ENCODE peak calls at places on chromosome 14, in nine cellular contexts. One of them, this sample, is unnamed.

GRCh38 chr14:32472512-32473472 is 143.7 kb downstream of the AKAP6 start:
- DNase-seq in brain microvascular endothelial cell: peak
- DNase-seq in cardiac muscle cell: no peak
- DNase-seq in testis: no peak
- DNase-seq in ascending aorta: no peak
- DNase-seq in CD8-positive, alpha-beta T cell: no peak
- DNase-seq in left lung: no peak
- DNase-seq in esophagus squamous epithelium: no peak
- DNase-seq in AG04450: peak
- DNase-seq in this sample: no peak

GRCh38 chr14:50360851-50361250 is 35.8 kb downstream of the CDKL1 start:
- DNase-seq in ascending aorta: no peak
- DNase-seq in testis: no peak
- DNase-seq in CD8-positive, alpha-beta T cell: no peak
- DNase-seq in AG04450: no peak
- DNase-seq in cardiac muscle cell: no peak
- DNase-seq in brain microvascular endothelial cell: no peak
- DNase-seq in esophagus squamous epithelium: no peak
- DNase-seq in left lung: no peak
- DNase-seq in this sample: no peak

GRCh38 chr14:53793790-53794560 is 162.7 kb downstream of the BMP4 start:
- DNase-seq in CD8-positive, alpha-beta T cell: no peak
- DNase-seq in brain microvascular endothelial cell: no peak
- DNase-seq in AG04450: no peak
- DNase-seq in ascending aorta: no peak
- DNase-seq in testis: no peak
- DNase-seq in esophagus squamous epithelium: no peak
- DNase-seq in cardiac muscle cell: no peak
- DNase-seq in left lung: no peak
- DNase-seq in this sample: no peak

GRCh38 chr14:77965919-77966435 is 166.1 kb downstream of the ADCK1 start:
- DNase-seq in esophagus squamous epithelium: no peak
- DNase-seq in brain microvascular endothelial cell: peak
- DNase-seq in left lung: peak
- DNase-seq in ascending aorta: no peak
- DNase-seq in CD8-positive, alpha-beta T cell: no peak
- DNase-seq in cardiac muscle cell: peak
- DNase-seq in testis: peak
- DNase-seq in AG04450: no peak
- DNase-seq in this sample: peak

GRCh38 chr14:32080001-32080510 is 3.0 kb downstream of the ARHGAP5 start:
- DNase-seq in brain microvascular endothelial cell: no peak
- DNase-seq in left lung: no peak
- DNase-seq in ascending aorta: no peak
- DNase-seq in cardiac muscle cell: no peak
- DNase-seq in CD8-positive, alpha-beta T cell: no peak
- DNase-seq in AG04450: no peak
- DNase-seq in testis: no peak
- DNase-seq in esophagus squamous epithelium: no peak
- DNase-seq in this sample: no peak

GRCh38 chr14:87566986-87567385 is 426.0 kb downstream of the GALC start:
- DNase-seq in ascending aorta: no peak
- DNase-seq in testis: no peak
- DNase-seq in esophagus squamous epithelium: no peak
- DNase-seq in brain microvascular endothelial cell: no peak
- DNase-seq in cardiac muscle cell: no peak
- DNase-seq in CD8-positive, alpha-beta T cell: no peak
- DNase-seq in AG04450: no peak
- DNase-seq in left lung: no peak
- DNase-seq in this sample: no peak

GRCh38 chr14:103698380-103699260 is 16.6 kb downstream of the XRCC3 start:
- DNase-seq in AG04450: no peak
- DNase-seq in esophagus squamous epithelium: no peak
- DNase-seq in ascending aorta: no peak
- DNase-seq in CD8-positive, alpha-beta T cell: no peak
- DNase-seq in testis: no peak
- DNase-seq in left lung: peak
- DNase-seq in brain microvascular endothelial cell: no peak
- DNase-seq in cardiac muscle cell: no peak
- DNase-seq in this sample: peak

GRCh38 chr14:104864267-104865068 is 600 bp upstream of the CEP170B start:
- DNase-seq in CD8-positive, alpha-beta T cell: no peak
- DNase-seq in cardiac muscle cell: peak
- DNase-seq in testis: no peak
- DNase-seq in ascending aorta: no peak
- DNase-seq in esophagus squamous epithelium: no peak
- DNase-seq in left lung: peak
- DNase-seq in AG04450: no peak
- DNase-seq in brain microvascular endothelial cell: no peak
- DNase-seq in this sample: peak

GRCh38 chr14:63203618-63204406 is 431 bp upstream of the RHOJ start:
- DNase-seq in cardiac muscle cell: peak
- DNase-seq in left lung: no peak
- DNase-seq in testis: peak
- DNase-seq in CD8-positive, alpha-beta T cell: no peak
- DNase-seq in AG04450: peak
- DNase-seq in ascending aorta: peak
- DNase-seq in esophagus squamous epithelium: peak
- DNase-seq in brain microvascular endothelial cell: peak
- DNase-seq in this sample: peak

GRCh38 chr14:69643430-69644200 is 32.2 kb downstream of the SUSD6 start:
- DNase-seq in brain microvascular endothelial cell: peak
- DNase-seq in CD8-positive, alpha-beta T cell: no peak
- DNase-seq in esophagus squamous epithelium: no peak
- DNase-seq in ascending aorta: no peak
- DNase-seq in cardiac muscle cell: no peak
- DNase-seq in left lung: no peak
- DNase-seq in AG04450: no peak
- DNase-seq in testis: no peak
- DNase-seq in this sample: peak

GRCh38 chr14:89227490-89227834 is 189.6 kb downstream of the FOXN3 start:
- DNase-seq in AG04450: no peak
- DNase-seq in brain microvascular endothelial cell: no peak
- DNase-seq in cardiac muscle cell: no peak
- DNase-seq in left lung: no peak
- DNase-seq in CD8-positive, alpha-beta T cell: no peak
- DNase-seq in ascending aorta: no peak
- DNase-seq in esophagus squamous epithelium: no peak
- DNase-seq in testis: no peak
- DNase-seq in this sample: no peak

GRCh38 chr14:95690815-95691214 is 4.6 kb downstream of the TCL1B start:
- DNase-seq in AG04450: no peak
- DNase-seq in left lung: no peak
- DNase-seq in CD8-positive, alpha-beta T cell: no peak
- DNase-seq in ascending aorta: no peak
- DNase-seq in brain microvascular endothelial cell: no peak
- DNase-seq in testis: no peak
- DNase-seq in esophagus squamous epithelium: no peak
- DNase-seq in cardiac muscle cell: no peak
- DNase-seq in this sample: no peak

GRCh38 chr14:50383618-50384225 is 13.0 kb downstream of the CDKL1 start:
- DNase-seq in esophagus squamous epithelium: no peak
- DNase-seq in brain microvascular endothelial cell: no peak
- DNase-seq in left lung: no peak
- DNase-seq in ascending aorta: no peak
- DNase-seq in cardiac muscle cell: peak
- DNase-seq in AG04450: no peak
- DNase-seq in CD8-positive, alpha-beta T cell: no peak
- DNase-seq in testis: no peak
- DNase-seq in this sample: no peak

GRCh38 chr14:24458736-24459135 is 16.2 kb upstream of the SDR39U1 start:
- DNase-seq in brain microvascular endothelial cell: no peak
- DNase-seq in testis: no peak
- DNase-seq in ascending aorta: no peak
- DNase-seq in CD8-positive, alpha-beta T cell: no peak
- DNase-seq in cardiac muscle cell: no peak
- DNase-seq in esophagus squamous epithelium: no peak
- DNase-seq in AG04450: no peak
- DNase-seq in left lung: no peak
- DNase-seq in this sample: no peak

GRCh38 chr14:72443991-72444431 is 449.9 kb downstream of the DPF3 start:
- DNase-seq in esophagus squamous epithelium: no peak
- DNase-seq in brain microvascular endothelial cell: no peak
- DNase-seq in AG04450: no peak
- DNase-seq in ascending aorta: no peak
- DNase-seq in CD8-positive, alpha-beta T cell: peak
- DNase-seq in left lung: no peak
- DNase-seq in testis: no peak
- DNase-seq in cardiac muscle cell: no peak
- DNase-seq in this sample: no peak

GRCh38 chr14:36423430-36423829 is 96.6 kb downstream of the NKX2-1 start:
- DNase-seq in esophagus squamous epithelium: no peak
- DNase-seq in AG04450: no peak
- DNase-seq in ascending aorta: no peak
- DNase-seq in testis: no peak
- DNase-seq in left lung: no peak
- DNase-seq in cardiac muscle cell: no peak
- DNase-seq in CD8-positive, alpha-beta T cell: no peak
- DNase-seq in brain microvascular endothelial cell: no peak
- DNase-seq in this sample: no peak

GRCh38 chr14:29521526-29522137 is 406.0 kb downstream of the PRKD1 start:
- DNase-seq in cardiac muscle cell: peak
- DNase-seq in esophagus squamous epithelium: no peak
- DNase-seq in brain microvascular endothelial cell: no peak
- DNase-seq in CD8-positive, alpha-beta T cell: no peak
- DNase-seq in AG04450: no peak
- DNase-seq in ascending aorta: no peak
- DNase-seq in testis: peak
- DNase-seq in left lung: no peak
- DNase-seq in this sample: no peak

GRCh38 chr14:91755560-91755959 is 23.7 kb upstream of the CATSPERB start:
- DNase-seq in AG04450: no peak
- DNase-seq in left lung: no peak
- DNase-seq in esophagus squamous epithelium: no peak
- DNase-seq in CD8-positive, alpha-beta T cell: no peak
- DNase-seq in ascending aorta: no peak
- DNase-seq in brain microvascular endothelial cell: no peak
- DNase-seq in cardiac muscle cell: no peak
- DNase-seq in testis: no peak
- DNase-seq in this sample: no peak

GRCh38 chr14:102323102-102323501 is 3.6 kb downstream of the ZNF839 start:
- DNase-seq in cardiac muscle cell: peak
- DNase-seq in testis: peak
- DNase-seq in ascending aorta: peak
- DNase-seq in CD8-positive, alpha-beta T cell: no peak
- DNase-seq in AG04450: peak
- DNase-seq in esophagus squamous epithelium: no peak
- DNase-seq in brain microvascular endothelial cell: peak
- DNase-seq in left lung: no peak
- DNase-seq in this sample: peak
- TF ChIP-seq CTCF in cardiac muscle cell: peak
- TF ChIP-seq CTCF in testis: peak
- TF ChIP-seq CTCF in ascending aorta: peak
- TF ChIP-seq CTCF in CD8-positive, alpha-beta T cell: no peak
- TF ChIP-seq CTCF in AG04450: peak
- TF ChIP-seq CTCF in esophagus squamous epithelium: peak
- TF ChIP-seq CTCF in brain microvascular endothelial cell: peak
- TF ChIP-seq CTCF in left lung: peak
- TF ChIP-seq CTCF in this sample: peak

GRCh38 chr14:56129941-56130340 is 11.7 kb downstream of the PELI2 start:
- DNase-seq in ascending aorta: no peak
- DNase-seq in esophagus squamous epithelium: no peak
- DNase-seq in brain microvascular endothelial cell: no peak
- DNase-seq in AG04450: no peak
- DNase-seq in cardiac muscle cell: no peak
- DNase-seq in left lung: peak
- DNase-seq in testis: no peak
- DNase-seq in CD8-positive, alpha-beta T cell: no peak
- DNase-seq in this sample: no peak
- H3K27ac ChIP-seq in ascending aorta: no peak
- H3K27ac ChIP-seq in esophagus squamous epithelium: no peak
- H3K27ac ChIP-seq in brain microvascular endothelial cell: no peak
- H3K27ac ChIP-seq in AG04450: no peak
- H3K27ac ChIP-seq in cardiac muscle cell: no peak
- H3K27ac ChIP-seq in left lung: peak
- H3K27ac ChIP-seq in testis: no peak
- H3K27ac ChIP-seq in CD8-positive, alpha-beta T cell: no peak
- H3K27ac ChIP-seq in this sample: no peak

GRCh38 chr14:60195179-60195810 is 30.1 kb upstream of the DHRS7 start:
- DNase-seq in left lung: no peak
- DNase-seq in esophagus squamous epithelium: no peak
- DNase-seq in AG04450: no peak
- DNase-seq in cardiac muscle cell: no peak
- DNase-seq in brain microvascular endothelial cell: no peak
- DNase-seq in CD8-positive, alpha-beta T cell: no peak
- DNase-seq in testis: no peak
- DNase-seq in ascending aorta: no peak
- DNase-seq in this sample: no peak
- TF ChIP-seq CTCF in left lung: no peak
- TF ChIP-seq CTCF in esophagus squamous epithelium: no peak
- TF ChIP-seq CTCF in AG04450: no peak
- TF ChIP-seq CTCF in cardiac muscle cell: no peak
- TF ChIP-seq CTCF in brain microvascular endothelial cell: no peak
- TF ChIP-seq CTCF in CD8-positive, alpha-beta T cell: no peak
- TF ChIP-seq CTCF in testis: no peak
- TF ChIP-seq CTCF in ascending aorta: peak
- TF ChIP-seq CTCF in this sample: no peak

DNA sequence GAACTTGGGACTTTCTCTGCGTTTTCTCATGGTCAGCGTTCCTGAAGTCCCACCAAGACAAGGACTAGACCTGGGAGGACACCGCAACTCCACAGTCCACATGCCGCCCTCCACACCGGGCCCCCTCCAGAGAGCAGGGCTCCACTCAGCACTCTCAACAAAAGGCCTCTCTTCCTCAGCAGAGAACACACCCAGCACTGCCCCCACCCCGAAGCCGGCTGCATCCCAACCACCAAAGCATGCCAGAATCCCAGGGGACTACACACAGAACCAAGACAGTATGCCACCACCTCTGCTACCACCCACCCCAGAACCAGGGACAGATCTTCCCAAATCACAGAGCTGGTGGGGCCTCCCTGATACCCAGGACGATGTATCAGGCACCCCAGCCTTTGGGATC is 88.3 kb downstream of the BCL11B start:
- DNase-seq in CD8-positive, alpha-beta T cell: no peak
- DNase-seq in AG04450: no peak
- DNase-seq in testis: no peak
- DNase-seq in left lung: no peak
- DNase-seq in esophagus squamous epithelium: no peak
- DNase-seq in brain microvascular endothelial cell: no peak
- DNase-seq in cardiac muscle cell: no peak
- DNase-seq in ascending aorta: no peak
- DNase-seq in this sample: no peak
- H3K27ac ChIP-seq in CD8-positive, alpha-beta T cell: peak
- H3K27ac ChIP-seq in AG04450: no peak
- H3K27ac ChIP-seq in testis: no peak
- H3K27ac ChIP-seq in left lung: no peak
- H3K27ac ChIP-seq in esophagus squamous epithelium: no peak
- H3K27ac ChIP-seq in brain microvascular endothelial cell: no peak
- H3K27ac ChIP-seq in cardiac muscle cell: no peak
- H3K27ac ChIP-seq in ascending aorta: no peak
- H3K27ac ChIP-seq in this sample: no peak

This sample was measured in right lobe of liver.